ENCODE peak calls at places on chromosomes 12 and 14, in seven cellular contexts. Q, C, L, F, P, Y and D are unnamed samples.

GRCh38 chr12:72271401-72271740 is 799 bp upstream of the TRHDE start:
- DNase-seq in Q (peak), L (no peak), P (no peak), F (no peak), C (no peak), Y (no peak), D (no peak)

GRCh38 chr12:111276189-111276588 is 92.7 kb downstream of the PHETA1 start:
- DNase-seq in P (no peak), C (no peak), L (no peak), Y (no peak), F (peak), Q (no peak), D (no peak)

GRCh38 chr12:30965613-30965985 is 39.1 kb downstream of the TSPAN11 start:
- DNase-seq in F (peak), Y (no peak), P (no peak), C (no peak), Q (no peak), L (peak), D (no peak)

GRCh38 chr12:29781176-29781575 is 2.6 kb downstream of the TMTC1 start:
- DNase-seq in C (no peak), F (no peak), Y (no peak), P (no peak), L (no peak), Q (no peak), D (no peak)

GRCh38 chr14:74848768-74849167 is 27.2 kb downstream of the PROX2 start:
- DNase-seq in C (no peak), Y (no peak), L (no peak), Q (no peak), F (no peak), P (no peak), D (no peak)

GRCh38 chr14:83379371-83379770 is 1845.7 kb upstream of the SEL1L start:
- DNase-seq in Y (no peak), Q (no peak), F (no peak), P (no peak), L (no peak), C (no peak), D (no peak)

GRCh38 chr12:67665679-67666078 is 17.1 kb downstream of the DYRK2 start:
- DNase-seq in L (no peak), P (no peak), C (no peak), F (no peak), Y (no peak), Q (no peak), D (no peak)

GRCh38 chr14:91919814-91920213 is 27.7 kb downstream of the FBLN5 start:
- DNase-seq in Q (peak), L (no peak), P (no peak), F (no peak), C (no peak), Y (peak), D (no peak)

GRCh38 chr14:31727797-31728196 is 166.6 kb downstream of the NUBPL start:
- DNase-seq in C (no peak), Q (no peak), L (no peak), P (no peak), F (no peak), Y (no peak), D (no peak)

GRCh38 chr12:88833641-88834116 is 253.4 kb upstream of the KITLG start:
- DNase-seq in C (no peak), F (no peak), P (no peak), Y (no peak), L (no peak), Q (no peak), D (no peak)

GRCh38 chr12:103529306-103529705 is 33.5 kb upstream of the C12orf42 start:
- DNase-seq in C (no peak), P (no peak), F (no peak), Q (no peak), L (no peak), Y (no peak), D (no peak)

DNA sequence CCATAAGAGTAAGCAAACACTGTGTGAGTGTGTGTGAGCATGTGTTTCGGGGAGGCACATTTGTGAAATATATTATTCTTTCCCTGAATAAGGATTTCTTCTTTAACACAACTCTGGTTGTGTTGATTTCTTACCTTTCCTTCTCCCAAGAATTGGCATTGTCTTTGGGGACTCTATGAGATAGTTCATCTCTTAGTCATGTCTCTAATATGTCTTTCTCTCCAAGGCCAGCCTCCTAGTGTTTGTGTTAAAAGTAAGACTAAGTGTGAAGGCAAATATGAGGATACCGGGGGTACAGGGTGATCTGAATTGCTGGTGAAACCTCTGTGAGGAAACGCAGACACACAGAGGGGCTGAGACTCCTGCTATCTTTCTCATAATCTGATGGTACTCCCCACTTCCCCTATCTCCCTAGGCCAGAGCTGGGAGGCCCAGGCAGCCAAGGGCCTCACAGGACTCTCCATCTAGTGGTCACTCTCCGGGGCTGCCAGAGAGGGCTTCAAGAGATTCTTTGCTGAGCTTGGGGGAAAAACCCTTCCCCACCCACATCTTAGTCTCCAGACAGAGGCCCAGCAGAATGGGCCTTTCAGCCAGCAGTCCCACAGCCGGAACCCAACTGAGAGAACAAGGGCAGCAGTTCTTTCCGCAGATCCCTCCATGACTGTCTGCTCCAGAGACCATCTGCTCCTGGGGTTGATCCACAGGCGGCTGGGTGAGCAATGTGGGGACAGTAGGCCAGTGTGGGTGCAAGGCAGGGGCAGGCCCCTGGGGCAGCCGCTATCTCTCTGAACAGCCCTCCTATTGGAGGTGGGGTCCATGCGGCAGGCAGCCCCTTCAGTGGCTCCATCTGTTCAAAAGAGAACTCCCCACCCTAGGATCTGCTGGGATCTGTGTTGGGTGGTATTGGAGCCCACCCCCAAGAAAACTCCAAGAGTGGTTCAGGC is 5.8 kb upstream of the HOXC12 start:
- DNase-seq in P (no peak), Y (no peak), C (no peak), F (peak), L (no peak), Q (no peak), D (peak)
- TF ChIP-seq EP300 in P (no peak), Y (no peak), C (no peak), F (no peak), L (no peak), Q (no peak), D (no peak)

GRCh38 chr12:93855265-93855664 is 178.1 kb downstream of the CRADD start:
- DNase-seq in C (no peak), Q (no peak), L (no peak), P (no peak), F (no peak), Y (no peak), D (no peak)

GRCh38 chr12:93857279-93857894 is 180.2 kb downstream of the CRADD start:
- DNase-seq in L (no peak), P (no peak), Q (no peak), C (no peak), F (peak), Y (no peak), D (no peak)

GRCh38 chr12:93853698-93854478 is 176.7 kb downstream of the CRADD start:
- DNase-seq in L (no peak), Y (no peak), Q (no peak), P (no peak), F (no peak), C (no peak), D (no peak)

GRCh38 chr12:93860659-93861373 is 183.6 kb downstream of the CRADD start:
- DNase-seq in F (no peak), Q (peak), L (no peak), P (no peak), C (no peak), Y (no peak), D (no peak)

DNA sequence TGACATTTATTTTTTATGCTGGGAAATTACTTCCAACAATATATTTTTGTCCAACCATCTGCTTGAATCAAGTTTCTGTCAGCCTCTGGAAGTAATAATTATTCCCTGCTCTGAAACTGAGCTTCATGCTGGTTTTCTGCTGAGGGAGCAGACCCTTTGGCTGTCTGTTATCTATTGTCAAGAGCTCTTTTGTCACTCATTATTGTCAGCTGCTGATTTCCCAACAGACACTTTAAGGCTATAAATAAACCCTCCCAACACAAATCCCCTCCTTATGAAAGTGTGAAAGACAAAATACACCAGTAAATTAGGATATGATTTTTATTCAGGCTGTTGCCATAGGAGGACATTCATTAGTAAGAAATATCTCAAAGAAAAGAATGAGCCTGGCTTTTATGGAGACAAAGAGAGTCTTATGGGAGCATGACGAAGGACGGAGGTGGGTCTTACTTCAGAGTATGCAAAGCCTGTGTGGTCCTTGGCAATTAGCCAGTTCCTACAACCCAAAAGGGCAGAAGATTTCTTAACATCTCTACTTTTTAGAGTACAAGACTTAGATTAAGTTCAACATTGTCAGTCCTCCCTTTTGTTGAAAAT is 180.8 kb downstream of the CRADD start:
- DNase-seq in Q (peak), L (no peak), C (no peak), F (no peak), P (no peak), Y (no peak), D (no peak)
- TF ChIP-seq EP300 in Q (no peak), L (no peak), C (no peak), F (no peak), P (no peak), Y (no peak), D (no peak)

DNA sequence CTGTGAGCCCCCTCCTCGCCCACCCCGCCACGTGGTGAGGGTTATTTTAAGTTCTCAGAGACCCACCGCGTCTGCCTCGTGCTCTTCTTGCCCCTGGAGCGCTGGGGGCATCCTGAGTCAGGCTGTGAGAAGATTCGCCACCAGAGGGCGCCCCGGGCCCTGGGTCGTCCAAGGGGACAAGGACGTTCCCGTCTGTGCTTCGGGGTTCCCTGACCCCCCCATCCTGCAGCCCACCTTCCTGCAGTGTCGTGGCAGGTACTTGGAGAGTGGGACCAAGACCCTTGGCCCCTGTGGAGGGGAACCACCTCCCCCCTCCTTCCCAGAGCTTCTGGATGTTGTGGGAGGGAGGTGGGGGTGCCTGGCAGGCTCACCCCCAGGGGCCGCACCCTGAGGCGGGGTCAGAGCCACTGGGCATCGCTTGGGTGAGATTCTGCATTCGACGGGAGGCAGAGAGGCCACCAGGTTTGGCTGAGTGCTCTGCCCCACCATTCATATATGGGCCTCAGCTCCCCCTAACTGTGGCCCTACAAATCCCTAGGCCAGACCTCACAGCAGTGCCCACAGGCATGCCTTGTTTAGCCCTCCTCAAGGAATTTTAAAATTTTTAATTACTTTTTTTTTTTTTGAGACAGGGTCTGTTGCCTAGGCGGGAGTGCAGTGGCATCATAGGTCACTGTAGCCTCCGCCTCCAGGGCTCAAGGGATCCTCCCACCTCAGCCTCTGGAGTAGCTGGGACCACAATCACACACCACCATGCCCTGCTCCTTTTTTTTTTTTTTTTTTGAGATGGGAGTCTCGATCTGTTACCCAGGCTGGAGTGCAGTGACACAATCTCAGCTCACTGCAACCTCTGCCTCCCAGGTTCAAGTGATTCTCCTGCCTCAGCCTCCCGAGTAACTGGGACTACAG is 17.0 kb downstream of the RHOF start:
- DNase-seq in Q (peak), Y (peak), L (peak), F (peak), P (no peak), C (peak), D (peak)
- TF ChIP-seq EP300 in Q (no peak), Y (no peak), L (no peak), F (no peak), P (no peak), C (no peak), D (no peak)

DNA sequence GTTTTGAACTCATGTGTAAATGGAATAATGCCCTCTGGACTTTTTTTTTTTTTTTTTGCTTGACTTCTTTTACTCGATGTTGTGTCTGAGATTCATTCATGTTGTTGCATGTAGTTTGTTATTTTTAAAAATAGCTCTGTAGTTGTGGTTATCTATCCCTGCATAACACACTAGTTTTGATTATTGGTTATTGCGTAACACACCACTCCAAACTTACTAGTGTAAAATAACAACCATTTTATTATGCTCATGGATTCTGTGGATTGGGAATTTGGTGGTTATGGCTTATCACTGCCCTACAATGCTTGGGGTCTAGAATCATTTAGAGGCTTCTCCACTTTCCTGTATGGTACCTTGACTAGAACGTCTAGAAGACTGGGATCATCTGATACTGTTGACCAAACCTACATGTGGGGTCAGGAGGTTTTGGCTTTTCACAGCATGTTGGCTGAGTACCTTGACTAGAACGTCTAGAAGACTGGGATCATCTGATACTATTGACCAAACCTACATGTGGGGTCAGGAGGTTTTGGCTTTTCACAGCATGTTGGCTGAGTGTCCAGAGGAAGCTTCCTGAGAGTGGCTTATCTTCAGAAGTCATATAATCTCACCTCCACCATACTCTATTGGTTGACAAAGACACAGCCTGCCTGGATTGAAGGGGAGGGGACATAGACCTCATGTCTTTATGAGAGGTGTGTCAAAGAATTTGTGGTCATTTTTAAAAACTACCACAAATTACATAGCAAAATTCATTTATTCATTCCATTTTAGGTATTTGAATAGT is 11.6 kb downstream of the VRK1 start:
- DNase-seq in L (no peak), P (no peak), Y (no peak), F (no peak), C (no peak), Q (no peak), D (no peak)
- TF ChIP-seq EP300 in L (no peak), P (no peak), Y (no peak), F (no peak), C (no peak), Q (no peak), D (no peak)

DNA sequence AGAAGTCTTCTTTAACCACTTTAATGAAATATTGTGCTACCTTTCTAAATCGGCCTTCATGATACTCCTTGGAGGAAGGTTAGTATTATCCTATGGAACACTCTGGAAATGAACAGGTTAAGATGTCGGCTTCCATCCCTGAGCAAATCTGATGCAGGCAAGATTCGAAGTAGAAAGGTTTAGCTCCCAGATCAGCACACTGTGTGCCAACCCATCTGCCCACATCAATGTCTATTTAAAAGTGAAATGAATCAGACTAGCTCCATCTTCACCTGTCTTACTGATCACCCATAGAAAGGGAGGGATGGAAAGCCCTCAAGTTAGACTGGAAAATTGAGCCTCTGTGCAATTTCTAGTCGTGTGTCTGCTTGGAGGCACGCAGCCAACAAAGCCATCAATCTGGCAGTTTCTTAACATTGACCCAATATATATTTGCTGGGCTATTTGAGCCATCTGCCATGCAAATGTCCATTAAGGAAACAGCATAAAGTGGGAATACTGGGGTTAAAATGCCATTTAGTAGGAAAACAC is 506.1 kb downstream of the RMST start:
- DNase-seq in C (no peak), P (no peak), F (no peak), Q (no peak), Y (no peak), L (no peak), D (no peak)
- TF ChIP-seq EP300 in C (no peak), P (no peak), F (no peak), Q (no peak), Y (no peak), L (no peak), D (no peak)

DNA sequence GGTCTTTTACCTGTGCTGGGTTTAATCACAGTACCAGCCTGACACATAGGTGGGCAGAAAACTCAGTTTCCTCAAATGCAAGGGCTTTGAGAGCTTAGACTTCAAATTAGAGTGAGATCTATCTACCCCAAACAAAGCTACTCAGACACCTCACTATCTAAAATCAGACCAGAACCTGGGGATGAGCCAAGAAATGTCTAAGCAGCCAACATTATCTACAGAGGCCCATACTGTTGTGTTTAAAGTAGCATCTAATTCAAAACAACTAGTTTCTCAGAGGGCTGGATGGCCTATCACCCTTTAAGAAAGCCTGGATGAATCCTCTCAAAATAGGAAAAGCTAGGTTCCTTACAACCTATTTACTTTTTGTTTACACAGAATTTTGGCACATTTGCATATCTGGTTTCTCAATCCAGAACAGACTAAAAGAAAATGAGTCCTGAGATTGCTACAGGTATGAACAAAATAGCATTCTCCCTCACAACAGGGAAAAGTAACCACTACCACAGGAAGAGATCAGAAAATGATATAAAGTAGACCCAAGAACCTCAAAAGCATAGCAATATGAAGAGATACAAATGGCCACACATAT is 142.4 kb downstream of the ZFP36L1 start:
- DNase-seq in L (no peak), P (no peak), F (no peak), Q (no peak), C (no peak), Y (no peak), D (no peak)
- TF ChIP-seq EP300 in L (no peak), P (no peak), F (no peak), Q (no peak), C (no peak), Y (no peak), D (no peak)

GRCh38 chr12:54356228-54356627 is 8.1 kb downstream of the GPR84 start:
- DNase-seq in Q (no peak), P (no peak), L (no peak), C (no peak), F (no peak), Y (no peak), D (no peak)
- TF ChIP-seq EP300 in Q (no peak), P (no peak), L (no peak), C (no peak), F (no peak), Y (peak), D (no peak)